ENCODE peak calls at places on chromosomes 5 and 9, in four cellular contexts. G is RWPE1; Z is stimulated activated CD8-positive, alpha-beta memory T cell treated with anti-CD3 and anti-CD28 coated beads, Interleukin-12 subunit alpha, Interleukin-12 subunit beta, amount 100 ng/mL, for 1 hour; Y is ascending aorta. D is an unnamed sample.

GRCh38 chr9:114287001-114287762 is 35.7 kb upstream of the ORM1 start:
- DNase-seq in G (no peak), Z (no peak), Y (peak), D (no peak)

GRCh38 chr5:145848854-145849253 is 13.7 kb upstream of the PRELID2 start:
- DNase-seq in G (peak), Z (no peak), Y (no peak), D (no peak)

GRCh38 chr5:7043797-7044196 is 330.6 kb downstream of the TENT4A start:
- DNase-seq in G (no peak), Z (no peak), Y (no peak), D (no peak)

GRCh38 chr5:141260458-141261237 is 15.5 kb downstream of the PCDHB15 start:
- DNase-seq in G (no peak), Z (no peak), Y (no peak), D (no peak)

GRCh38 chr5:51371052-51371451 is 12.2 kb upstream of the ISL1 start:
- DNase-seq in G (no peak), Z (no peak), Y (no peak), D (no peak)

GRCh38 chr5:76946090-76946489 is 6.8 kb upstream of the CRHBP start:
- DNase-seq in G (no peak), Z (no peak), Y (no peak), D (no peak)

GRCh38 chr5:39624268-39624886 is 199.6 kb upstream of the DAB2 start:
- DNase-seq in G (peak), Z (no peak), Y (no peak), D (no peak)

GRCh38 chr5:10634056-10634455 is 70.2 kb downstream of the ANKRD33B start:
- DNase-seq in G (no peak), Z (no peak), Y (no peak), D (no peak)

GRCh38 chr5:128228506-128228905 is 144.9 kb downstream of the SLC12A2 start:
- DNase-seq in G (no peak), Z (no peak), Y (no peak), D (no peak)

GRCh38 chr9:13109781-13110180 is 169.7 kb downstream of the MPDZ start:
- DNase-seq in G (no peak), Z (no peak), Y (no peak), D (no peak)

GRCh38 chr9:104740596-104740995 is 6.9 kb upstream of the NIPSNAP3A start:
- DNase-seq in G (peak), Z (no peak), Y (no peak), D (no peak)

GRCh38 chr9:124489222-124489621 is 18.0 kb downstream of the NR5A1 start:
- DNase-seq in G (no peak), Z (no peak), Y (no peak), D (no peak)

GRCh38 chr9:136665704-136666363 is 3.1 kb downstream of the EGFL7 start:
- DNase-seq in G (peak), Z (no peak), Y (no peak), D (no peak)

GRCh38 chr5:140175367-140176027 is 509 bp downstream of the CYSTM1 start:
- DNase-seq in G (peak), Z (peak), Y (peak), D (peak)

GRCh38 chr9:8183618-8184017 is 384.0 kb upstream of the DMAC1 start:
- DNase-seq in G (no peak), Z (no peak), Y (no peak), D (no peak)

GRCh38 chr5:35789732-35790461 is 66.8 kb upstream of the IL7R start:
- DNase-seq in G (no peak), Z (no peak), Y (no peak), D (no peak)

GRCh38 chr5:134577796-134578577 is 52.5 kb downstream of the JADE2 start:
- DNase-seq in G (peak), Z (peak), Y (peak), D (peak)

GRCh38 chr5:138911441-138911840 is 36.3 kb upstream of the LRRTM2 start:
- DNase-seq in G (no peak), Z (no peak), Y (no peak), D (no peak)

GRCh38 chr5:152164860-152165259 is 240.2 kb upstream of the GLRA1 start:
- DNase-seq in G (no peak), Z (no peak), Y (no peak), D (no peak)

GRCh38 chr9:83444110-83444509 is 94.1 kb downstream of the FRMD3 start:
- DNase-seq in G (no peak), Z (no peak), Y (peak), D (no peak)

GRCh38 chr9:16715404-16715803 is 155.1 kb downstream of the BNC2 start:
- DNase-seq in G (no peak), Z (no peak), Y (no peak), D (no peak)

GRCh38 chr5:4614088-4614487 is 526.0 kb upstream of the ADAMTS16 start:
- DNase-seq in G (no peak), Z (no peak), Y (no peak), D (no peak)

GRCh38 chr5:173515526-173515925 is 100.9 kb downstream of the BOD1 start:
- DNase-seq in G (peak), Z (no peak), Y (no peak), D (no peak)

GRCh38 chr9:93670208-93671029 is 94.0 kb downstream of the PHF2 start:
- DNase-seq in G (no peak), Z (no peak), Y (peak), D (no peak)

GRCh38 chr9:105151686-105151995 is 92.8 kb upstream of the SLC44A1 start:
- DNase-seq in G (no peak), Z (no peak), Y (no peak), D (no peak)

GRCh38 chr9:121269030-121269887 is 1.3 kb downstream of the GSN start:
- DNase-seq in G (no peak), Z (no peak), Y (peak), D (no peak)

GRCh38 chr5:32475338-32476097 is 31.0 kb upstream of the ZFR start:
- DNase-seq in G (no peak), Z (no peak), Y (no peak), D (no peak)

GRCh38 chr9:103186959-103187358 is 191.8 kb downstream of the CYLC2 start:
- DNase-seq in G (no peak), Z (no peak), Y (no peak), D (no peak)

GRCh38 chr9:126722922-126723806 is 81.7 kb upstream of the ZBTB43 start:
- DNase-seq in G (peak), Z (peak), Y (no peak), D (no peak)

GRCh38 chr9:19198406-19198805 is 32.1 kb upstream of the DENND4C start:
- DNase-seq in G (no peak), Z (no peak), Y (no peak), D (no peak)

GRCh38 chr5:145791866-145792265 is 43.3 kb downstream of the PRELID2 start:
- DNase-seq in G (no peak), Z (no peak), Y (no peak), D (no peak)

GRCh38 chr9:69097053-69097452 is 61.5 kb downstream of the FXN start:
- DNase-seq in G (peak), Z (no peak), Y (no peak), D (no peak)

GRCh38 chr9:107772988-107773387 is 283.4 kb upstream of the KLF4 start:
- DNase-seq in G (no peak), Z (no peak), Y (no peak), D (no peak)

GRCh38 chr9:125432715-125433385 is 171.2 kb downstream of the GAPVD1 start:
- DNase-seq in G (no peak), Z (no peak), Y (no peak), D (no peak)

GRCh38 chr5:172618574-172619365 is 22.3 kb upstream of the NEURL1B start:
- DNase-seq in G (no peak), Z (no peak), Y (no peak), D (no peak)